ENCODE peak calls at places on chromosomes 6 and 20, in seven cellular contexts. One of them, this sample, is unnamed.

GRCh38 chr6:106181664-106182418 is 95.7 kb downstream of the PRDM1 start:
- DNase-seq in kidney: no peak
- DNase-seq in psoas muscle: no peak
- DNase-seq in DND-41: no peak
- DNase-seq in heart right ventricle: no peak
- DNase-seq in iPS DF 6.9: no peak
- DNase-seq in transverse colon: no peak
- DNase-seq in this sample: no peak

GRCh38 chr20:37145014-37145413 is 34.1 kb upstream of the RPN2 start:
- DNase-seq in transverse colon: no peak
- DNase-seq in iPS DF 6.9: no peak
- DNase-seq in psoas muscle: no peak
- DNase-seq in DND-41: no peak
- DNase-seq in kidney: no peak
- DNase-seq in heart right ventricle: no peak
- DNase-seq in this sample: no peak

GRCh38 chr6:126093108-126093507 is 106.8 kb downstream of the TRMT11 start:
- DNase-seq in kidney: no peak
- DNase-seq in psoas muscle: no peak
- DNase-seq in transverse colon: no peak
- DNase-seq in iPS DF 6.9: no peak
- DNase-seq in DND-41: no peak
- DNase-seq in heart right ventricle: no peak
- DNase-seq in this sample: no peak

GRCh38 chr6:169454204-169454871 is 200.7 kb upstream of the THBS2 start:
- DNase-seq in heart right ventricle: no peak
- DNase-seq in iPS DF 6.9: no peak
- DNase-seq in kidney: no peak
- DNase-seq in transverse colon: no peak
- DNase-seq in DND-41: no peak
- DNase-seq in psoas muscle: peak; percentile 62
- DNase-seq in this sample: no peak

GRCh38 chr6:31822038-31822821 is 5.3 kb upstream of the HSPA1B start:
- DNase-seq in iPS DF 6.9: no peak
- DNase-seq in heart right ventricle: peak; percentile 78
- DNase-seq in DND-41: peak; percentile 64
- DNase-seq in psoas muscle: peak; percentile 94
- DNase-seq in transverse colon: peak; percentile 92
- DNase-seq in kidney: peak; percentile 92
- DNase-seq in this sample: peak; percentile 88

GRCh38 chr6:5112065-5112799 is 27.1 kb downstream of the PPP1R3G start:
- DNase-seq in iPS DF 6.9: no peak
- DNase-seq in psoas muscle: no peak
- DNase-seq in transverse colon: no peak
- DNase-seq in kidney: no peak
- DNase-seq in heart right ventricle: no peak
- DNase-seq in DND-41: no peak
- DNase-seq in this sample: no peak

GRCh38 chr6:43836507-43836906 is 66.5 kb downstream of the VEGFA start:
- DNase-seq in heart right ventricle: no peak
- DNase-seq in psoas muscle: no peak
- DNase-seq in DND-41: no peak
- DNase-seq in kidney: peak; percentile 22
- DNase-seq in iPS DF 6.9: no peak
- DNase-seq in transverse colon: no peak
- DNase-seq in this sample: no peak

GRCh38 chr20:46131396-46131795 is 13.3 kb downstream of the CD40 start:
- DNase-seq in transverse colon: no peak
- DNase-seq in kidney: peak; percentile 21
- DNase-seq in psoas muscle: no peak
- DNase-seq in DND-41: no peak
- DNase-seq in heart right ventricle: no peak
- DNase-seq in iPS DF 6.9: no peak
- DNase-seq in this sample: no peak

GRCh38 chr6:122778334-122778733 is 1.2 kb upstream of the FABP7 start:
- DNase-seq in transverse colon: no peak
- DNase-seq in DND-41: no peak
- DNase-seq in heart right ventricle: no peak
- DNase-seq in psoas muscle: no peak
- DNase-seq in iPS DF 6.9: no peak
- DNase-seq in kidney: no peak
- DNase-seq in this sample: no peak

GRCh38 chr6:96784650-96785049 is 52.6 kb downstream of the GPR63 start:
- DNase-seq in heart right ventricle: no peak
- DNase-seq in DND-41: no peak
- DNase-seq in transverse colon: no peak
- DNase-seq in iPS DF 6.9: no peak
- DNase-seq in kidney: no peak
- DNase-seq in psoas muscle: no peak
- DNase-seq in this sample: no peak

GRCh38 chr6:4607793-4608192 is 168.4 kb upstream of the CDYL start:
- DNase-seq in psoas muscle: no peak
- DNase-seq in DND-41: no peak
- DNase-seq in iPS DF 6.9: no peak
- DNase-seq in transverse colon: no peak
- DNase-seq in kidney: no peak
- DNase-seq in heart right ventricle: no peak
- DNase-seq in this sample: no peak

GRCh38 chr6:143806282-143807102 is 36.6 kb upstream of the LTV1 start:
- DNase-seq in heart right ventricle: no peak
- DNase-seq in psoas muscle: no peak
- DNase-seq in iPS DF 6.9: no peak
- DNase-seq in transverse colon: no peak
- DNase-seq in kidney: no peak
- DNase-seq in DND-41: no peak
- DNase-seq in this sample: no peak

GRCh38 chr6:132666118-132666517 is 7.1 kb upstream of the TAAR1 start:
- DNase-seq in DND-41: no peak
- DNase-seq in psoas muscle: no peak
- DNase-seq in heart right ventricle: no peak
- DNase-seq in transverse colon: no peak
- DNase-seq in iPS DF 6.9: peak; percentile 20
- DNase-seq in kidney: no peak
- DNase-seq in this sample: no peak

GRCh38 chr6:74646461-74646860 is 559.4 kb downstream of the COL12A1 start:
- DNase-seq in psoas muscle: no peak
- DNase-seq in DND-41: no peak
- DNase-seq in heart right ventricle: no peak
- DNase-seq in kidney: no peak
- DNase-seq in transverse colon: no peak
- DNase-seq in iPS DF 6.9: no peak
- DNase-seq in this sample: no peak

GRCh38 chr6:165847407-165848098 is 184.5 kb upstream of the PDE10A start:
- DNase-seq in transverse colon: peak; percentile 66
- DNase-seq in heart right ventricle: no peak
- DNase-seq in kidney: no peak
- DNase-seq in DND-41: no peak
- DNase-seq in psoas muscle: no peak
- DNase-seq in iPS DF 6.9: no peak
- DNase-seq in this sample: no peak

GRCh38 chr6:3865463-3865862 is 16.3 kb downstream of the FAM50B start:
- DNase-seq in psoas muscle: no peak
- DNase-seq in transverse colon: no peak
- DNase-seq in iPS DF 6.9: no peak
- DNase-seq in heart right ventricle: no peak
- DNase-seq in DND-41: no peak
- DNase-seq in kidney: no peak
- DNase-seq in this sample: no peak

GRCh38 chr6:100458841-100459154 is 5.9 kb downstream of the SIM1 start:
- DNase-seq in iPS DF 6.9: no peak
- DNase-seq in psoas muscle: no peak
- DNase-seq in heart right ventricle: no peak
- DNase-seq in kidney: no peak
- DNase-seq in transverse colon: no peak
- DNase-seq in DND-41: no peak
- DNase-seq in this sample: no peak

DNA sequence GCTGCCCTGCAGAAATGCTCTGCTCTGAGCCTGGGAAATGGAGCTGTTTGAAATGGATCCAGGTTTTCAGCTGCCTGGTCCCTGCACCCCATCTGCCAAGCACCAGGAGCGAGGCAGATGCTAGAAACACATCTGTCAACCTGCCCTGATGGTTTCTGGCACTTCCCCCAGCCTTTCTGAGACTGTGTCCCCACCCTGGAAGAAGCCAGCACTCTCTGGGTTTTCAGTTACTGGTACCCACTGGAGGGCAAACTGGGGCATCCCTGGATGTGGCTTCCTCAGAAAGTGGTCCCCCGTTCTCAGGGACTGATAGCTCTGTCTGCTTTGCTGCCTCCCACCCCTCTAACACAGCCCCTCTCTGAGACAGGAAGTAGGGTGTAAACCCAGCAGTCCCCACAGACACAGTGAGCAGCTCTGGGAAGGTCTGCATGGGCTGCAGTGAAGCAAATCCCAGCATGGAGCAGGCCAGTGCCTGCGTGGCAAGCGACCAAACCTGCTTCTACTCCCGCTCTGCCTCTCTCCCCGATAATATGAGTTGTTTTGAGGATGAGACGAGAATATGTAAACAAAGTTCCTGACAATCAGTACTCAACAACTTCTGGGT is 54.2 kb upstream of the MAFB start:
- DNase-seq in iPS DF 6.9: no peak
- DNase-seq in kidney: no peak
- DNase-seq in transverse colon: no peak
- DNase-seq in DND-41: peak; percentile 68
- DNase-seq in heart right ventricle: no peak
- DNase-seq in psoas muscle: no peak
- DNase-seq in this sample: no peak
- H3K4me1 ChIP-seq in iPS DF 6.9: no peaks in the 10 kb centered on the region
- H3K4me1 ChIP-seq in kidney: no peaks in the 10 kb centered on the region
- H3K4me1 ChIP-seq in transverse colon: no peaks in the 10 kb centered on the region
- H3K4me1 ChIP-seq in DND-41: peaks cover 39% of the 10 kb centered on the region
- H3K4me1 ChIP-seq in heart right ventricle: no peaks in the 10 kb centered on the region
- H3K4me1 ChIP-seq in psoas muscle: no peaks in the 10 kb centered on the region
- H3K4me1 ChIP-seq in this sample: no peaks in the 10 kb centered on the region

GRCh38 chr6:35681298-35681697 is 7.4 kb downstream of the FKBP5 start:
- DNase-seq in iPS DF 6.9: no peak
- DNase-seq in kidney: no peak
- DNase-seq in DND-41: no peak
- DNase-seq in transverse colon: no peak
- DNase-seq in psoas muscle: no peak
- DNase-seq in heart right ventricle: no peak
- DNase-seq in this sample: no peak
- H3K4me1 ChIP-seq in iPS DF 6.9: no peaks in the 10 kb centered on the region
- H3K4me1 ChIP-seq in kidney: peaks cover 10% of the 10 kb centered on the region
- H3K4me1 ChIP-seq in DND-41: no peaks in the 10 kb centered on the region
- H3K4me1 ChIP-seq in transverse colon: peaks cover 73% of the 10 kb centered on the region
- H3K4me1 ChIP-seq in psoas muscle: peaks cover 79% of the 10 kb centered on the region
- H3K4me1 ChIP-seq in heart right ventricle: peaks cover 17% of the 10 kb centered on the region
- H3K4me1 ChIP-seq in this sample: no peaks in the 10 kb centered on the region

GRCh38 chr20:38164624-38165088 is 414 bp downstream of the TGM2 start:
- DNase-seq in heart right ventricle: no peak
- DNase-seq in DND-41: no peak
- DNase-seq in iPS DF 6.9: no peak
- DNase-seq in psoas muscle: no peak
- DNase-seq in transverse colon: no peak
- DNase-seq in kidney: no peak
- DNase-seq in this sample: no peak

GRCh38 chr20:38162149-38162548 is 2.9 kb downstream of the TGM2 start:
- DNase-seq in iPS DF 6.9: no peak
- DNase-seq in kidney: no peak
- DNase-seq in heart right ventricle: no peak
- DNase-seq in DND-41: no peak
- DNase-seq in psoas muscle: no peak
- DNase-seq in transverse colon: no peak
- DNase-seq in this sample: no peak

GRCh38 chr20:38162878-38163875 is 1.9 kb downstream of the TGM2 start:
- DNase-seq in psoas muscle: no peak
- DNase-seq in DND-41: no peak
- DNase-seq in transverse colon: no peak
- DNase-seq in heart right ventricle: no peak
- DNase-seq in iPS DF 6.9: no peak
- DNase-seq in kidney: peak; percentile 26
- DNase-seq in this sample: no peak

GRCh38 chr20:38165089-38165965 is at the start of gene TGM2:
- DNase-seq in heart right ventricle: peak; percentile 88
- DNase-seq in DND-41: no peak
- DNase-seq in transverse colon: peak; percentile 85
- DNase-seq in iPS DF 6.9: no peak
- DNase-seq in psoas muscle: peak; percentile 90
- DNase-seq in kidney: peak; percentile 95
- DNase-seq in this sample: no peak

GRCh38 chr20:38164069-38164468 is 1.0 kb downstream of the TGM2 start:
- DNase-seq in iPS DF 6.9: no peak
- DNase-seq in DND-41: no peak
- DNase-seq in transverse colon: no peak
- DNase-seq in heart right ventricle: no peak
- DNase-seq in kidney: peak; percentile 73
- DNase-seq in psoas muscle: no peak
- DNase-seq in this sample: no peak
- H3K4me1 ChIP-seq in iPS DF 6.9: no peaks in the 10 kb centered on the region
- H3K4me1 ChIP-seq in DND-41: no peaks in the 10 kb centered on the region
- H3K4me1 ChIP-seq in transverse colon: peaks cover 25% of the 10 kb centered on the region
- H3K4me1 ChIP-seq in heart right ventricle: peaks cover 57% of the 10 kb centered on the region
- H3K4me1 ChIP-seq in kidney: peaks cover 6% of the 10 kb centered on the region
- H3K4me1 ChIP-seq in psoas muscle: peaks cover 11% of the 10 kb centered on the region
- H3K4me1 ChIP-seq in this sample: peaks cover 34% of the 10 kb centered on the region

DNA sequence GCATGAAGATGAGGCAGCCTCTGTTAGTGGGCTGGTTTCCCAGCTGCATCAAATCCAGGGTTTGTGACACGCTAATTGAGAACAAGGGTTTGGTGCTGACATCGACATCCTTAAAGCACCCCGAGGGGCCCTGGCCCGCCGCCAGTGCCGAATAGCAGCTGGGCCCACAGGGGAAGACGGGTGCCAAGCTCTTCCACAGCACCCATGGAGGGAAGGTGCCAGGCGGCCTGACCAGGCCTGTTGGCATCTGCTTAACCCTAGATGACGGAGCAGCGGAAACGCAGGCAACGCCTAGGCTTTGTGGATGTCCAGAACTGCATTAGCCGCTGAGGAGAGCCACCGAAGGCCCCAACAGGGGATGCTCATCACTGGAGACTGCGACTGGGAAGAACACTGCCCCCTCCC is 16.0 kb downstream of the UQCC2 start:
- DNase-seq in kidney: peak; percentile 50
- DNase-seq in DND-41: no peak
- DNase-seq in psoas muscle: peak; percentile 47
- DNase-seq in iPS DF 6.9: no peak
- DNase-seq in heart right ventricle: no peak
- DNase-seq in transverse colon: no peak
- DNase-seq in this sample: no peak
- H3K4me1 ChIP-seq in kidney: peaks cover 6% of the 10 kb centered on the region
- H3K4me1 ChIP-seq in DND-41: no peaks in the 10 kb centered on the region
- H3K4me1 ChIP-seq in psoas muscle: peaks cover 72% of the 10 kb centered on the region
- H3K4me1 ChIP-seq in iPS DF 6.9: no peaks in the 10 kb centered on the region
- H3K4me1 ChIP-seq in heart right ventricle: peaks cover 81% of the 10 kb centered on the region
- H3K4me1 ChIP-seq in transverse colon: peaks cover 30% of the 10 kb centered on the region
- H3K4me1 ChIP-seq in this sample: peaks cover 91% of the 10 kb centered on the region

This sample was measured in tibial nerve.